ENCODE peak calls at places on chromosomes 1 and 21, in seven cellular contexts. F, L, Z, E, K, T and N are unnamed samples.

GRCh38 chr1:43444827-43445225 is 8.9 kb downstream of the HYI start:
- DNase-seq in K (no peak), T (no peak), Z (no peak), L (no peak), F (no peak), E (peak), N (no peak)

GRCh38 chr1:191371626-191372025 is 786.6 kb upstream of the RGS18 start:
- DNase-seq in F (no peak), L (no peak), T (no peak), E (no peak), Z (no peak), K (no peak), N (no peak)

GRCh38 chr1:84164567-84165021 is 20.5 kb downstream of the PRKACB start:
- DNase-seq in E (no peak), K (no peak), T (no peak), Z (peak), L (no peak), F (no peak), N (peak)

GRCh38 chr1:167166703-167167100 is 54.0 kb upstream of the POU2F1 start:
- DNase-seq in Z (peak), T (no peak), K (no peak), F (no peak), E (no peak), L (no peak), N (peak)

GRCh38 chr21:34745557-34746255 is 76.9 kb downstream of the CLIC6 start:
- DNase-seq in F (peak), K (peak), L (peak), E (peak), T (peak), Z (peak), N (peak)

GRCh38 chr1:167440776-167441175 is 77.6 kb downstream of the CD247 start:
- DNase-seq in Z (no peak), K (no peak), E (no peak), T (no peak), F (no peak), L (no peak), N (no peak)

GRCh38 chr21:26804895-26805609 is 40.2 kb downstream of the ADAMTS1 start:
- DNase-seq in F (no peak), Z (no peak), K (no peak), T (no peak), E (no peak), L (no peak), N (no peak)

GRCh38 chr21:17660449-17660848 is 47.7 kb upstream of the BTG3 start:
- DNase-seq in Z (no peak), L (no peak), F (no peak), E (no peak), K (no peak), T (no peak), N (no peak)

GRCh38 chr1:224589006-224589405 is 27.1 kb upstream of the CNIH3 start:
- DNase-seq in Z (no peak), F (no peak), L (no peak), E (no peak), T (no peak), K (no peak), N (no peak)

GRCh38 chr1:241627453-241628329 is 12.5 kb downstream of the CHML start:
- DNase-seq in F (no peak), E (no peak), L (peak), K (no peak), Z (peak), T (no peak), N (peak)

GRCh38 chr1:160781914-160782689 is 13.9 kb upstream of the LY9 start:
- DNase-seq in K (no peak), E (no peak), L (no peak), Z (no peak), T (no peak), F (no peak), N (no peak)

GRCh38 chr1:187871177-187871576 is 1042.4 kb downstream of the PLA2G4A start:
- DNase-seq in Z (no peak), F (no peak), T (no peak), E (no peak), K (no peak), L (no peak), N (no peak)

GRCh38 chr1:228923973-228924766 is 188.9 kb downstream of the RHOU start:
- DNase-seq in T (no peak), L (no peak), F (no peak), E (no peak), Z (no peak), K (no peak), N (no peak)

GRCh38 chr1:200774735-200775449 is 36.2 kb downstream of the CAMSAP2 start:
- DNase-seq in E (no peak), Z (no peak), K (no peak), F (no peak), T (no peak), L (no peak), N (no peak)